ENCODE peak calls at places on chromosomes 3 and 15, in ten cellular contexts. One of them, this sample, is unnamed.

GRCh38 chr3:45939341-45939771 is 3.9 kb upstream of the CXCR6 start:
- DNase-seq in hippocampal formation: no peak
- DNase-seq in NCI-H446: no peak
- DNase-seq in amniotic stem cell: no peak
- DNase-seq in A673: no peak
- DNase-seq in prostate gland: no peak
- DNase-seq in hypothalamus: no peak
- DNase-seq in NCI-H524 treated with DMSO at 0.1 percent for 48 hours: peak; percentile 74
- DNase-seq in stimulated activated CD4-positive, alpha-beta T cell treated with anti-CD3 and anti-CD28 coated beads, Interleukin-1b, Interleukin-23, amount 100 ng/mL, for 24 hours: no peak
- DNase-seq in pancreas: no peak
- DNase-seq in this sample: no peak

GRCh38 chr15:75672646-75673425 is 25.1 kb downstream of the SNX33 start:
- DNase-seq in hippocampal formation: no peak
- DNase-seq in NCI-H446: no peak
- DNase-seq in amniotic stem cell: peak; percentile 31
- DNase-seq in A673: no peak
- DNase-seq in prostate gland: no peak
- DNase-seq in hypothalamus: peak; percentile 10
- DNase-seq in NCI-H524 treated with DMSO at 0.1 percent for 48 hours: no peak
- DNase-seq in stimulated activated CD4-positive, alpha-beta T cell treated with anti-CD3 and anti-CD28 coated beads, Interleukin-1b, Interleukin-23, amount 100 ng/mL, for 24 hours: no peak
- DNase-seq in pancreas: no peak
- DNase-seq in this sample: no peak

GRCh38 chr3:30302027-30302426 is 304.4 kb upstream of the TGFBR2 start:
- DNase-seq in hippocampal formation: no peak
- DNase-seq in NCI-H446: no peak
- DNase-seq in amniotic stem cell: no peak
- DNase-seq in A673: no peak
- DNase-seq in prostate gland: no peak
- DNase-seq in hypothalamus: no peak
- DNase-seq in NCI-H524 treated with DMSO at 0.1 percent for 48 hours: no peak
- DNase-seq in stimulated activated CD4-positive, alpha-beta T cell treated with anti-CD3 and anti-CD28 coated beads, Interleukin-1b, Interleukin-23, amount 100 ng/mL, for 24 hours: no peak
- DNase-seq in pancreas: no peak
- DNase-seq in this sample: no peak

GRCh38 chr3:106275592-106275991 is 406.8 kb upstream of the CBLB start:
- DNase-seq in hippocampal formation: no peak
- DNase-seq in NCI-H446: no peak
- DNase-seq in amniotic stem cell: no peak
- DNase-seq in A673: no peak
- DNase-seq in prostate gland: no peak
- DNase-seq in hypothalamus: no peak
- DNase-seq in NCI-H524 treated with DMSO at 0.1 percent for 48 hours: no peak
- DNase-seq in stimulated activated CD4-positive, alpha-beta T cell treated with anti-CD3 and anti-CD28 coated beads, Interleukin-1b, Interleukin-23, amount 100 ng/mL, for 24 hours: no peak
- DNase-seq in pancreas: no peak
- DNase-seq in this sample: no peak

GRCh38 chr3:115790759-115791158 is 167.4 kb downstream of the GAP43 start:
- DNase-seq in hippocampal formation: no peak
- DNase-seq in NCI-H446: no peak
- DNase-seq in amniotic stem cell: peak; percentile 85
- DNase-seq in A673: peak; percentile 81
- DNase-seq in prostate gland: no peak
- DNase-seq in hypothalamus: no peak
- DNase-seq in NCI-H524 treated with DMSO at 0.1 percent for 48 hours: no peak
- DNase-seq in stimulated activated CD4-positive, alpha-beta T cell treated with anti-CD3 and anti-CD28 coated beads, Interleukin-1b, Interleukin-23, amount 100 ng/mL, for 24 hours: peak; percentile 26
- DNase-seq in pancreas: no peak
- DNase-seq in this sample: no peak

GRCh38 chr3:2099779-2100191 is 1.1 kb downstream of the CNTN4 start:
- DNase-seq in hippocampal formation: no peak
- DNase-seq in NCI-H446: no peak
- DNase-seq in amniotic stem cell: no peak
- DNase-seq in A673: peak; percentile 13
- DNase-seq in prostate gland: no peak
- DNase-seq in hypothalamus: no peak
- DNase-seq in NCI-H524 treated with DMSO at 0.1 percent for 48 hours: no peak
- DNase-seq in stimulated activated CD4-positive, alpha-beta T cell treated with anti-CD3 and anti-CD28 coated beads, Interleukin-1b, Interleukin-23, amount 100 ng/mL, for 24 hours: no peak
- DNase-seq in pancreas: peak; percentile 16
- DNase-seq in this sample: no peak

GRCh38 chr15:71275566-71276354 is 160.5 kb downstream of the THSD4 start:
- DNase-seq in hippocampal formation: no peak
- DNase-seq in NCI-H446: no peak
- DNase-seq in amniotic stem cell: no peak
- DNase-seq in A673: no peak
- DNase-seq in prostate gland: no peak
- DNase-seq in hypothalamus: no peak
- DNase-seq in NCI-H524 treated with DMSO at 0.1 percent for 48 hours: no peak
- DNase-seq in stimulated activated CD4-positive, alpha-beta T cell treated with anti-CD3 and anti-CD28 coated beads, Interleukin-1b, Interleukin-23, amount 100 ng/mL, for 24 hours: no peak
- DNase-seq in pancreas: no peak
- DNase-seq in this sample: no peak

GRCh38 chr3:120908030-120908802 is at the start of gene STXBP5L:
- DNase-seq in hippocampal formation: peak; percentile 78
- DNase-seq in NCI-H446: peak; percentile 82
- DNase-seq in amniotic stem cell: peak; percentile 10
- DNase-seq in A673: peak; percentile 79
- DNase-seq in prostate gland: peak; percentile 86
- DNase-seq in hypothalamus: peak; percentile 17
- DNase-seq in NCI-H524 treated with DMSO at 0.1 percent for 48 hours: no peak
- DNase-seq in stimulated activated CD4-positive, alpha-beta T cell treated with anti-CD3 and anti-CD28 coated beads, Interleukin-1b, Interleukin-23, amount 100 ng/mL, for 24 hours: no peak
- DNase-seq in pancreas: peak; percentile 86
- DNase-seq in this sample: peak; percentile 47

GRCh38 chr3:30741870-30742269 is 135.5 kb downstream of the TGFBR2 start:
- DNase-seq in hippocampal formation: no peak
- DNase-seq in NCI-H446: no peak
- DNase-seq in amniotic stem cell: no peak
- DNase-seq in A673: no peak
- DNase-seq in prostate gland: no peak
- DNase-seq in hypothalamus: no peak
- DNase-seq in NCI-H524 treated with DMSO at 0.1 percent for 48 hours: no peak
- DNase-seq in stimulated activated CD4-positive, alpha-beta T cell treated with anti-CD3 and anti-CD28 coated beads, Interleukin-1b, Interleukin-23, amount 100 ng/mL, for 24 hours: no peak
- DNase-seq in pancreas: no peak
- DNase-seq in this sample: no peak

GRCh38 chr3:11613319-11613718 is 30.4 kb downstream of the VGLL4 start:
- DNase-seq in hippocampal formation: no peak
- DNase-seq in NCI-H446: no peak
- DNase-seq in amniotic stem cell: no peak
- DNase-seq in A673: no peak
- DNase-seq in prostate gland: no peak
- DNase-seq in hypothalamus: no peak
- DNase-seq in NCI-H524 treated with DMSO at 0.1 percent for 48 hours: peak; percentile 70
- DNase-seq in stimulated activated CD4-positive, alpha-beta T cell treated with anti-CD3 and anti-CD28 coated beads, Interleukin-1b, Interleukin-23, amount 100 ng/mL, for 24 hours: no peak
- DNase-seq in pancreas: no peak
- DNase-seq in this sample: no peak

GRCh38 chr3:30614943-30615342 is 8.5 kb downstream of the TGFBR2 start:
- DNase-seq in hippocampal formation: no peak
- DNase-seq in NCI-H446: no peak
- DNase-seq in amniotic stem cell: no peak
- DNase-seq in A673: no peak
- DNase-seq in prostate gland: no peak
- DNase-seq in hypothalamus: no peak
- DNase-seq in NCI-H524 treated with DMSO at 0.1 percent for 48 hours: no peak
- DNase-seq in stimulated activated CD4-positive, alpha-beta T cell treated with anti-CD3 and anti-CD28 coated beads, Interleukin-1b, Interleukin-23, amount 100 ng/mL, for 24 hours: no peak
- DNase-seq in pancreas: no peak
- DNase-seq in this sample: no peak

GRCh38 chr3:9750556-9751411 is 1.0 kb downstream of the OGG1 start:
- DNase-seq in hippocampal formation: no peak
- DNase-seq in NCI-H446: no peak
- DNase-seq in amniotic stem cell: no peak
- DNase-seq in A673: no peak
- DNase-seq in prostate gland: no peak
- DNase-seq in hypothalamus: no peak
- DNase-seq in NCI-H524 treated with DMSO at 0.1 percent for 48 hours: no peak
- DNase-seq in stimulated activated CD4-positive, alpha-beta T cell treated with anti-CD3 and anti-CD28 coated beads, Interleukin-1b, Interleukin-23, amount 100 ng/mL, for 24 hours: no peak
- DNase-seq in pancreas: no peak
- DNase-seq in this sample: no peak

GRCh38 chr3:116444819-116445290 is 432 bp downstream of the LSAMP start:
- DNase-seq in hippocampal formation: no peak
- DNase-seq in NCI-H446: no peak
- DNase-seq in amniotic stem cell: no peak
- DNase-seq in A673: peak; percentile 5
- DNase-seq in prostate gland: no peak
- DNase-seq in hypothalamus: peak; percentile 41
- DNase-seq in NCI-H524 treated with DMSO at 0.1 percent for 48 hours: no peak
- DNase-seq in stimulated activated CD4-positive, alpha-beta T cell treated with anti-CD3 and anti-CD28 coated beads, Interleukin-1b, Interleukin-23, amount 100 ng/mL, for 24 hours: no peak
- DNase-seq in pancreas: no peak
- DNase-seq in this sample: no peak

GRCh38 chr15:34616613-34617012 is 33.2 kb upstream of the GOLGA8B start:
- DNase-seq in hippocampal formation: peak; percentile 16
- DNase-seq in NCI-H446: no peak
- DNase-seq in amniotic stem cell: no peak
- DNase-seq in A673: peak; percentile 55
- DNase-seq in prostate gland: no peak
- DNase-seq in hypothalamus: no peak
- DNase-seq in NCI-H524 treated with DMSO at 0.1 percent for 48 hours: no peak
- DNase-seq in stimulated activated CD4-positive, alpha-beta T cell treated with anti-CD3 and anti-CD28 coated beads, Interleukin-1b, Interleukin-23, amount 100 ng/mL, for 24 hours: no peak
- DNase-seq in pancreas: no peak
- DNase-seq in this sample: no peak

GRCh38 chr3:126100688-126101301 is 16.9 kb upstream of the SLC41A3 start:
- DNase-seq in hippocampal formation: no peak
- DNase-seq in NCI-H446: no peak
- DNase-seq in amniotic stem cell: no peak
- DNase-seq in A673: no peak
- DNase-seq in prostate gland: no peak
- DNase-seq in hypothalamus: no peak
- DNase-seq in NCI-H524 treated with DMSO at 0.1 percent for 48 hours: no peak
- DNase-seq in stimulated activated CD4-positive, alpha-beta T cell treated with anti-CD3 and anti-CD28 coated beads, Interleukin-1b, Interleukin-23, amount 100 ng/mL, for 24 hours: no peak
- DNase-seq in pancreas: no peak
- DNase-seq in this sample: no peak